ENCODE peak calls at places on chromosomes 3 and 15, in nine cellular contexts. S is transverse colon; J is fibroblast of lung; R is IMR-90; F is effector memory CD4-positive, alpha-beta T cell; I is upper lobe of right lung; K is pancreas; O is GM23338; W is left ventricle myocardium inferior. X is an unnamed sample.

GRCh38 chr15:29656636-29657475 is 165.4 kb downstream of the TJP1 start:
- DNase-seq in O (peak; percentile 92), J (no peak), F (no peak), W (no peak), I (no peak), S (no peak), K (no peak), R (no peak), X (no peak)

GRCh38 chr15:66948294-66948693 is 117.1 kb upstream of the SMAD3 start:
- DNase-seq in I (no peak), F (no peak), K (no peak), O (no peak), W (no peak), S (no peak), R (peak; percentile 50), J (peak; percentile 63), X (no peak)

GRCh38 chr3:27533718-27534578 is 49.8 kb upstream of the SLC4A7 start:
- DNase-seq in F (peak; percentile 18), O (peak; percentile 96), W (peak; percentile 29), I (no peak), R (peak; percentile 99), J (peak; percentile 95), K (peak; percentile 13), S (peak; percentile 29), X (peak; percentile 28)

GRCh38 chr3:187518616-187519015 is 150.4 kb downstream of the RTP4 start:
- DNase-seq in R (no peak), I (no peak), O (no peak), W (no peak), K (no peak), S (no peak), J (no peak), F (no peak), X (no peak)

GRCh38 chr3:146539315-146539714 is 5.1 kb downstream of the PLSCR1 start:
- DNase-seq in J (no peak), S (peak; percentile 17), R (no peak), K (no peak), W (no peak), I (no peak), O (no peak), F (no peak), X (no peak)

GRCh38 chr15:40333922-40334492 is 6.7 kb downstream of the CCDC9B start:
- DNase-seq in K (no peak), O (no peak), W (peak; percentile 78), J (peak; percentile 60), S (peak; percentile 56), I (peak; percentile 82), R (peak; percentile 86), F (no peak), X (no peak)

GRCh38 chr3:152474585-152474984 is 205.9 kb downstream of the MBNL1 start:
- DNase-seq in K (no peak), I (no peak), F (no peak), O (peak; percentile 75), J (peak; percentile 84), R (peak; percentile 84), S (no peak), W (no peak), X (no peak)

GRCh38 chr3:13543251-13543650 is 5.7 kb upstream of the FBLN2 start:
- DNase-seq in F (no peak), K (no peak), I (no peak), W (peak; percentile 81), R (peak; percentile 87), J (peak; percentile 95), O (no peak), S (peak; percentile 36), X (no peak)

GRCh38 chr15:99427210-99427609 is 138.6 kb upstream of the MEF2A start:
- DNase-seq in R (no peak), W (no peak), J (no peak), S (no peak), F (no peak), O (no peak), I (peak; percentile 30), K (no peak), X (no peak)

GRCh38 chr3:155232605-155233004 is 60.9 kb downstream of the STRIT1 start:
- DNase-seq in K (peak; percentile 69), W (peak; percentile 59), R (peak; percentile 92), F (no peak), S (peak; percentile 19), J (peak; percentile 93), O (peak; percentile 3), I (no peak), X (peak; percentile 63)

GRCh38 chr15:70932397-70932796 is 39.8 kb downstream of the LRRC49 start:
- DNase-seq in K (no peak), S (no peak), F (no peak), I (no peak), O (no peak), W (no peak), J (no peak), R (no peak), X (no peak)

GRCh38 chr3:82103241-82103640 is 341.8 kb upstream of the GBE1 start:
- DNase-seq in W (no peak), S (no peak), O (no peak), F (no peak), R (no peak), J (no peak), K (no peak), I (no peak), X (no peak)

GRCh38 chr3:100120022-100120421 is 5.7 kb upstream of the FILIP1L start:
- DNase-seq in O (no peak), F (no peak), I (no peak), W (no peak), J (no peak), R (no peak), S (no peak), K (no peak), X (no peak)

GRCh38 chr3:30984855-30985793 is 90.7 kb upstream of the GADL1 start:
- DNase-seq in R (peak; percentile 13), F (no peak), S (no peak), J (peak; percentile 18), K (no peak), O (no peak), W (no peak), I (no peak), X (no peak)

GRCh38 chr3:66413151-66413751 is 87.6 kb downstream of the LRIG1 start:
- DNase-seq in S (no peak), I (no peak), F (no peak), O (no peak), J (peak; percentile 90), K (no peak), W (no peak), R (peak; percentile 100), X (peak; percentile 17)

GRCh38 chr15:99477745-99478525 is 87.8 kb upstream of the MEF2A start:
- DNase-seq in S (no peak), K (no peak), F (no peak), O (no peak), J (no peak), R (no peak), I (no peak), W (no peak), X (no peak)

DNA sequence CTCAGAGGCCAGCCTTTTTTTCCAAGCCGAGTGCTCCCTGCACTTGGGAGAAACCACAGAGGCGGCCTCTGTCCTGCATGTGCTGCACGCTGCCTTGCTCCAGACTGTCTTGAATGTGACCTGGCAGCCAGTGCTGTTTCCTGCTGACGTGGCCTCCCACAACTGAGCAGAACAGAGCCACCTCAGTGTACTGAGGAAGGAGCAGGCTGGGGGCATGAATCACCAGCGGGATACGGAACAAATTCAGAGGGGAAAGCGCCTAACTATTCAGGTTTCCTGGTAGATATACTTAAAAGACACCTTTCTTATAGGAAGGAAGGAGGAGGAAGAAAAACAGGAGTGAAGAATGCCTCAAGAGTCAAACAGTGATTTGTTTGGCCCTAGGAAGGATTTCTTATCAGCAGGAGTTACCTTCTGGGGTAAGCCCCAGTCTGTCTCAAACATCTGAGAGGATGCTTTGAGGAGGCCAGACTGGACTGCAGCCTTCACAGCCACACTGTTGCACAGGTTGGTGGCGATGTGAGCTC is 114.0 kb downstream of the FNDC3B start:
- DNase-seq in W (peak; percentile 88), K (peak; percentile 90), I (peak; percentile 90), O (no peak), S (peak; percentile 87), R (peak; percentile 99), F (peak; percentile 19), J (peak; percentile 99), X (peak; percentile 92)
- H3K27ac ChIP-seq in W (peak overlapping the region; percentile 89), K (peak overlapping the region; percentile 74), I (peak overlapping the region; percentile 80), O (peak overlapping the region; percentile 40), S (peak overlapping the region; percentile 88), R (peak overlapping the region; percentile 75), F (no peak overlapping the region), J (peak overlapping the region; percentile 92), X (peak overlapping the region; percentile 96)

DNA sequence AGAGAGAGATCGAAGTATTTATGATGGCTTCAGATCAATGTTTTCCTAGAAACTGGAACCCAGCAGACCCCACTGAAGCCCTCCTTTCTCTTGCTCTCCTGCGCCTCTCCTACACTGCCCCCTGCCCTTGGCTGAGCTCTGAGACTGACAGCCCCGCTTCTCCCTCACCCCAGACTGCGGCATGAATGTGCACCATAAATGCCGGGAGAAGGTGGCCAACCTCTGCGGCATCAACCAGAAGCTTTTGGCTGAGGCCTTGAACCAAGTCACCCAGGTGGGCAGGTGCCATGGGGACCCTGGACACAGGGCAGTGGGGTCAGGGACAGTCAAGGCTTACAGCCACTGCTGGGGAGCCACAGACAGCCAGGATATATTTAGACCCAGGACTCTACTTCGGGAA is 23.7 kb downstream of the PRKCD start:
- DNase-seq in R (no peak), J (no peak), I (no peak), K (no peak), W (no peak), F (no peak), S (no peak), O (no peak), X (no peak)
- H3K36me3 ChIP-seq in R (peaks cover 40% of the 10 kb centered on the region), J (peaks cover 23% of the 10 kb centered on the region), I (peaks cover 90% of the 10 kb centered on the region), K (peaks cover 78% of the 10 kb centered on the region), W (peaks cover 71% of the 10 kb centered on the region), F (peaks cover 72% of the 10 kb centered on the region), S (no peaks in the 10 kb centered on the region), O (no peaks in the 10 kb centered on the region), X (peaks cover 80% of the 10 kb centered on the region)

GRCh38 chr3:119891944-119892721 is 110.2 kb downstream of the NR1I2 start:
- DNase-seq in K (peak; percentile 41), O (peak; percentile 88), F (no peak), S (peak; percentile 15), W (no peak), R (peak; percentile 71), J (peak; percentile 86), I (no peak), X (peak; percentile 26)
- H3K27ac ChIP-seq in K (no peak overlapping the region), O (no peak overlapping the region), F (no peak overlapping the region), S (peak overlapping the region; percentile 23), W (no peak overlapping the region), R (no peak overlapping the region), J (no peak overlapping the region), I (no peak overlapping the region), X (no peak overlapping the region)

DNA sequence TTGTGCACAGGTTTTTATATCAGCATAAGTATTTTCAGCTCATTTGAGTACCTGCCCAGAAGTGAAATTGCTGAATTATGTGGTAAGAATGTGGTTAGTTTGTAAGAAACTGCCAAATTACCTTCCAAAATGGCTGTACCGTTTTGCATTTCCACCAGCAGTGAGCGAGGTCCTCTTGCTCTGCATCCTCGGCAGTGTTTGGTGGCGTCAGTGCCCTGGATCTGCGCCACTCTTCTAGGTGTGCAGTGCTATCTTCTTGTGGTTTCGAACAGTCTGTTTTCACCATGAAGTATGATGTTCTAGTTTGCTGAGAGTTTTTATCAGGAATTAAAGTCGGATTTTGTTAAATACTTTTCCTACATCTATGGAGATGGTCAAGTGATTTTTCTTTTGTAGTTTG is 24.8 kb upstream of the PCSK6 start:
- DNase-seq in I (no peak), S (no peak), K (no peak), R (no peak), J (no peak), O (no peak), W (no peak), F (no peak), X (no peak)
- H3K36me3 ChIP-seq in I (no peaks in the 10 kb centered on the region), S (no peaks in the 10 kb centered on the region), K (no peaks in the 10 kb centered on the region), R (no peaks in the 10 kb centered on the region), J (no peaks in the 10 kb centered on the region), O (no peaks in the 10 kb centered on the region), W (no peaks in the 10 kb centered on the region), F (no peaks in the 10 kb centered on the region), X (no peaks in the 10 kb centered on the region)